ENCODE peak calls at places on chromosome 10, in four cellular contexts. One of them, this sample, is unnamed. For H3K4me1, the result is how much of the 10 kb centered on the place peaks cover.

GRCh38 chr10:8873310-8873709 is 818.8 kb downstream of the GATA3 start:
- DNase-seq in transverse colon: no peak
- DNase-seq in MM.1S: no peak
- DNase-seq in uterus: no peak
- DNase-seq in this sample: no peak

GRCh38 chr10:129417882-129418281 is 49.2 kb upstream of the MGMT start:
- DNase-seq in transverse colon: no peak
- DNase-seq in uterus: no peak
- DNase-seq in MM.1S: no peak
- DNase-seq in this sample: no peak

GRCh38 chr10:84308481-84309304 is 19.7 kb upstream of the CCSER2 start:
- DNase-seq in MM.1S: no peak
- DNase-seq in transverse colon: peak
- DNase-seq in uterus: no peak
- DNase-seq in this sample: peak

GRCh38 chr10:61825617-61826016 is 75.9 kb upstream of the ARID5B start:
- DNase-seq in uterus: no peak
- DNase-seq in MM.1S: no peak
- DNase-seq in transverse colon: no peak
- DNase-seq in this sample: no peak

GRCh38 chr10:132102717-132103110 is 37.0 kb downstream of the JAKMIP3 start:
- DNase-seq in transverse colon: no peak
- DNase-seq in MM.1S: no peak
- DNase-seq in uterus: no peak
- DNase-seq in this sample: no peak

GRCh38 chr10:76769161-76769560 is 868.4 kb downstream of the KCNMA1 start:
- DNase-seq in transverse colon: no peak
- DNase-seq in MM.1S: no peak
- DNase-seq in uterus: no peak
- DNase-seq in this sample: no peak

GRCh38 chr10:114243661-114244060 is 4.6 kb downstream of the VWA2 start:
- DNase-seq in MM.1S: no peak
- DNase-seq in transverse colon: no peak
- DNase-seq in uterus: no peak
- DNase-seq in this sample: no peak

GRCh38 chr10:133608855-133609254 is 17.7 kb downstream of the FRG2B start:
- DNase-seq in MM.1S: peak
- DNase-seq in transverse colon: no peak
- DNase-seq in uterus: no peak
- DNase-seq in this sample: no peak

GRCh38 chr10:5470062-5470751 is 29.2 kb downstream of the CALML5 start:
- DNase-seq in MM.1S: no peak
- DNase-seq in uterus: no peak
- DNase-seq in transverse colon: no peak
- DNase-seq in this sample: peak

GRCh38 chr10:921471-922414 is 9.8 kb downstream of the LARP4B start:
- DNase-seq in transverse colon: no peak
- DNase-seq in MM.1S: no peak
- DNase-seq in uterus: no peak
- DNase-seq in this sample: peak

GRCh38 chr10:31760674-31761081 is 168.0 kb downstream of the ARHGAP12 start:
- DNase-seq in transverse colon: no peak
- DNase-seq in uterus: no peak
- DNase-seq in MM.1S: no peak
- DNase-seq in this sample: no peak

DNA sequence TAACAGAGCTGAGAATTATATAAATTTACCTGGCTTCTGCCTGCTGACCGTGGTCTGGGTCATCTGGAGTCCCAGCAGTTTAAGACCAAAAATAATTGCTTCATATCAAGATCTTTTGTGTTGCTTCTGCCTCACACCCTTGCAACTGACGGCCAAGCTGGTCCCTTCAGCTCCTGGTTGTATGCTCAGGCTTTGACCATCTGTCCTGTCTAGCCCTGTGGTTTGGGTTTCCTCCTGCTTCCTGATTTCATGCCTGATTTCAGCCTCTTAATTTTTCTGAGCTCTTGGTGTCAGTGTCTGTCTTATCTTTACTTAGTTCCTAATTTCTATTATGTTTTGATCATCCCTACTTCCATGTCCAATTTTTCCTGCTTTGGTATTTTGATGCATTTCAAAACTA is 87.9 kb upstream of the PLXDC2 start:
- DNase-seq in transverse colon: peak
- DNase-seq in MM.1S: no peak
- DNase-seq in uterus: no peak
- DNase-seq in this sample: no peak
- H3K4me3 ChIP-seq in transverse colon: no peak
- H3K4me3 ChIP-seq in MM.1S: no peak
- H3K4me3 ChIP-seq in uterus: no peak
- H3K4me3 ChIP-seq in this sample: no peak

GRCh38 chr10:14742382-14742781 is 32.3 kb downstream of the FAM107B start:
- DNase-seq in transverse colon: no peak
- DNase-seq in MM.1S: no peak
- DNase-seq in uterus: no peak
- DNase-seq in this sample: no peak
- H3K27ac ChIP-seq in transverse colon: no peak
- H3K27ac ChIP-seq in MM.1S: peak
- H3K27ac ChIP-seq in uterus: no peak
- H3K27ac ChIP-seq in this sample: no peak

GRCh38 chr10:99742240-99742639 is 10.2 kb downstream of the CUTC start:
- DNase-seq in uterus: no peak
- DNase-seq in MM.1S: no peak
- DNase-seq in transverse colon: no peak
- DNase-seq in this sample: no peak

GRCh38 chr10:99743841-99744240 is 11.8 kb downstream of the CUTC start:
- DNase-seq in uterus: no peak
- DNase-seq in transverse colon: no peak
- DNase-seq in MM.1S: no peak
- DNase-seq in this sample: no peak

GRCh38 chr10:99742701-99743100 is 10.7 kb downstream of the CUTC start:
- DNase-seq in uterus: no peak
- DNase-seq in transverse colon: no peak
- DNase-seq in MM.1S: no peak
- DNase-seq in this sample: peak

GRCh38 chr10:99740261-99740660 is 8.2 kb downstream of the CUTC start:
- DNase-seq in transverse colon: no peak
- DNase-seq in MM.1S: no peak
- DNase-seq in uterus: no peak
- DNase-seq in this sample: no peak

GRCh38 chr10:99740933-99741559 is 9.0 kb downstream of the CUTC start:
- DNase-seq in transverse colon: no peak
- DNase-seq in MM.1S: no peak
- DNase-seq in uterus: no peak
- DNase-seq in this sample: no peak
- H3K4me1 ChIP-seq in transverse colon: under half
- H3K4me1 ChIP-seq in MM.1S: under half
- H3K4me1 ChIP-seq in uterus: under half
- H3K4me1 ChIP-seq in this sample: under half

DNA sequence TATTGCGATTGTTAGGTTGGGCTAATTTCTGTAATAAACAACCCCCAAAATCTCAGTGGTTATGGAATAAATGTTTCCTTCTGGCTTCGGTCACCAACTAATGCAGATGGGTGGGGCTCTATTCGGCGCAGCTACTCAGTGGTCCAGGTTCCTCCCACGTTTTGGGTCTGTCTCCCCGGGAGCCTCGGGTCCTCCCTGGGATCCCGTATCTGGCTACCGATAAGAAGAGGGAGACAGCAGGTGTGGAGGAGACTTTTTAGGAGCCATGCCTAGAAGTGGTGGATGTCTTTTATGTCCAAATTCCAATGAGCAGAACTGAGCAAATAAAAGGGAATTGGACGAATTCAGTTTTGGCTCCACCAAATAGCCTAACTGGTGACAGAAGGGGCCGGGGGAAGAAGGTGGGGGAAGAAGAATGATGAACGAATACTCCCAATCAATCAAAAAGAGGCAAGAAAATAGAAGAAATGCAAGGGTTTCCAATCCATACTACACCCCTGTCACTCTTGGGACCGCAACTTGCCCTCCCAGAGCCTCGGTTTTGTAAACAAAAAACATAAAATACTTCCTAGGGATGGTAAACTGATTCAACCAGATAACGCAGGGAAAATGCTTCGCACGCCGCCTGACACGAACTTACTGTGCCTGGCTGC is 498 bp upstream of the C10orf53 start:
- DNase-seq in MM.1S: no peak
- DNase-seq in transverse colon: no peak
- DNase-seq in uterus: no peak
- DNase-seq in this sample: no peak
- H3K4me3 ChIP-seq in MM.1S: no peak
- H3K4me3 ChIP-seq in transverse colon: no peak
- H3K4me3 ChIP-seq in uterus: no peak
- H3K4me3 ChIP-seq in this sample: no peak

GRCh38 chr10:90174531-90174930 is 473.1 kb downstream of the KIF20B start:
- DNase-seq in MM.1S: no peak
- DNase-seq in transverse colon: no peak
- DNase-seq in uterus: no peak
- DNase-seq in this sample: no peak

GRCh38 chr10:90181251-90181691 is 479.9 kb downstream of the KIF20B start:
- DNase-seq in MM.1S: no peak
- DNase-seq in transverse colon: no peak
- DNase-seq in uterus: no peak
- DNase-seq in this sample: no peak

GRCh38 chr10:90175161-90175681 is 473.8 kb downstream of the KIF20B start:
- DNase-seq in uterus: no peak
- DNase-seq in MM.1S: no peak
- DNase-seq in transverse colon: no peak
- DNase-seq in this sample: no peak

DNA sequence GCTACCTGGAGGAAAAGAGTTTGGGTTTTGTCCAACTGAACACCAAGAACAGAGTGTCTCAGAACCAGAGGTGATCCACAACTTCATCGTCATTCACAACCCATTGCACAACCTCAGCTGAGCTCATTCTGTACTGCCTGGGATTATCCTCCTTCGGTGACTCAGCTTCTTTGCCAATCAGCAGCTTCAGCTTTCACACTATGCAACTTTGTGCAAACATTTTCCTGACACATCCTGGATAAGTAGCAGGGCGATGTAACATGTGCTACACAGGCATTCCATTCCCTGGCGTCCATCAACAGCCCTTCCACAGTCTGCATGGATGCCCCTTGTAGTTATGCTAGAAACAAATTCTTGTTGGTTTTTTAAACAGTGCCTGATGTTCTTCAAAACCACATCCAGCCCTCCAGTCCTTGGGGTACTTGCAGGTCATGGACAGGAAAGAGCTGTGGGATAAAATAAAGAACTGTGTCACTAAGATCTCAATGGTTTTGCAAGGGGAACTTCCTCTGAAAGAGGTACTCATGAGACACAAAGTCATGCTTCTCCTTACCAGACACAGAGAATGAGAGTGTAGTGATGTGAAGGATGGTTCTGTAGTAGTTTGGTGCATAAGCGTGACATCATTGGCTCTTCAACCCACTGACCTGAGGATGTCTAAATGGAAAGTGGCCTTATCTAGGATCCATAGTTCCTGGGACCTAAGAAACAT is 478.5 kb downstream of the KIF20B start:
- DNase-seq in transverse colon: no peak
- DNase-seq in MM.1S: no peak
- DNase-seq in uterus: no peak
- DNase-seq in this sample: no peak
- H3K27ac ChIP-seq in transverse colon: no peak
- H3K27ac ChIP-seq in MM.1S: no peak
- H3K27ac ChIP-seq in uterus: no peak
- H3K27ac ChIP-seq in this sample: no peak

GRCh38 chr10:96625173-96625572 is 38.4 kb upstream of the TM9SF3 start:
- DNase-seq in transverse colon: no peak
- DNase-seq in MM.1S: no peak
- DNase-seq in uterus: no peak
- DNase-seq in this sample: no peak
- H3K4me1 ChIP-seq in transverse colon: under half
- H3K4me1 ChIP-seq in MM.1S: under half
- H3K4me1 ChIP-seq in uterus: under half
- H3K4me1 ChIP-seq in this sample: under half

GRCh38 chr10:71971311-71971731 is 7.1 kb downstream of the CHST3 start:
- DNase-seq in transverse colon: no peak
- DNase-seq in MM.1S: no peak
- DNase-seq in uterus: no peak
- DNase-seq in this sample: no peak
- H3K4me3 ChIP-seq in transverse colon: no peak
- H3K4me3 ChIP-seq in MM.1S: peak
- H3K4me3 ChIP-seq in uterus: no peak
- H3K4me3 ChIP-seq in this sample: no peak

GRCh38 chr10:102467971-102468438 is 16.7 kb upstream of the C10orf95 start:
- DNase-seq in MM.1S: no peak
- DNase-seq in transverse colon: peak
- DNase-seq in uterus: no peak
- DNase-seq in this sample: no peak
- H3K27ac ChIP-seq in MM.1S: no peak
- H3K27ac ChIP-seq in transverse colon: peak
- H3K27ac ChIP-seq in uterus: no peak
- H3K27ac ChIP-seq in this sample: no peak

GRCh38 chr10:33930079-33930478 is 595.6 kb upstream of the NRP1 start:
- DNase-seq in uterus: no peak
- DNase-seq in MM.1S: no peak
- DNase-seq in transverse colon: no peak
- DNase-seq in this sample: no peak
- H3K4me1 ChIP-seq in uterus: under half
- H3K4me1 ChIP-seq in MM.1S: under half
- H3K4me1 ChIP-seq in transverse colon: under half
- H3K4me1 ChIP-seq in this sample: under half

GRCh38 chr10:118977864-118978263 is 51.6 kb upstream of the NANOS1 start:
- DNase-seq in uterus: no peak
- DNase-seq in transverse colon: no peak
- DNase-seq in MM.1S: no peak
- DNase-seq in this sample: no peak

GRCh38 chr10:118977022-118977599 is 52.4 kb upstream of the NANOS1 start:
- DNase-seq in transverse colon: no peak
- DNase-seq in uterus: no peak
- DNase-seq in MM.1S: peak
- DNase-seq in this sample: peak

GRCh38 chr10:118978998-118979350 is 50.5 kb upstream of the NANOS1 start:
- DNase-seq in transverse colon: no peak
- DNase-seq in uterus: no peak
- DNase-seq in MM.1S: no peak
- DNase-seq in this sample: no peak

GRCh38 chr10:118979661-118980060 is 49.9 kb upstream of the NANOS1 start:
- DNase-seq in uterus: no peak
- DNase-seq in MM.1S: no peak
- DNase-seq in transverse colon: no peak
- DNase-seq in this sample: peak

DNA sequence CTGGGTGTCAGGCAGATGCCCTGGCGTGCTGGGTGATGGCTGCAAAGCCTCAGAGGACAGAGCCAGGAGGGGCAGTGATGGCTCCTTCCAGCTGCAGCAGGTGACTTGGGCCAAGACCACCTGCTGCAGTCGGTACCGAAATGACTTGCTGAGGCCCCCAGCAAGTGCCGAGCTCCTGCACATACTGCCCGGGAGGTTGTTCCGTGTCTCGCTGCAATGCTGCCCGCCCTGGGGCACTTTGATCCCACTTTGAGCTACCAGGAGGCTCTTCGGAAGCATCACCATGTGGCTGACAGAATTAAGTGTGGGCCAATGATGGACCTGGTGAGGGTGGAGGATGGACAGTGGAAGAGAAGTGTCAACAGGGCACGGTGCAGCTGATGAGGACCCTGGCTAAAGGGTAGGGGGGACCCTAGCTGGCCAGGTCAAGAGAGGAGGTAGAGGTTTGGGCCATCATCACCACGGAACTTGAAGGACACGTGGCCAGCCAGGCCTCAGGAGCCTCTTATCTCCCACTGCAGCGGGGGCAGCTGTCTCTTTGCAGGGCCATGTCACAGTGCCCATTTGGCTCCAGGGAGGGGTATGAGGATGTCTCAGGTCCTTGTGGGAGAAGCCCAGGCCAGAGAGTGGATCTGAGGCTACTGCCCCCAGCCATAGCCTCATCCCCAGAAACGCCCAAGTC is 51.1 kb upstream of the NANOS1 start:
- DNase-seq in transverse colon: no peak
- DNase-seq in uterus: no peak
- DNase-seq in MM.1S: no peak
- DNase-seq in this sample: peak
- H3K4me3 ChIP-seq in transverse colon: no peak
- H3K4me3 ChIP-seq in uterus: no peak
- H3K4me3 ChIP-seq in MM.1S: no peak
- H3K4me3 ChIP-seq in this sample: no peak